ENCODE peak calls at places on chromosomes 16 and 17, in five cellular contexts. P is small intestine, C is heart right ventricle, Q is stomach, N is coronary artery. K is an unnamed sample.

GRCh38 chr17:66633322-66633965 is 201.5 kb upstream of the CACNG5 start:
- DNase-seq in P (peak; percentile 27), C (no peak), Q (no peak), N (no peak), K (peak; percentile 7)

GRCh38 chr16:84617068-84617630 is 729 bp downstream of the COTL1 start:
- DNase-seq in P (peak; percentile 48), C (no peak), Q (peak; percentile 45), N (no peak), K (no peak)

GRCh38 chr17:50055426-50056216 is at the start of gene ITGA3:
- DNase-seq in P (peak; percentile 84), C (peak; percentile 75), Q (peak; percentile 89), N (peak; percentile 92), K (peak; percentile 87)

GRCh38 chr17:7479389-7480192 is at the start of gene ZBTB4:
- DNase-seq in P (peak; percentile 49), C (peak; percentile 59), Q (peak; percentile 65), N (peak; percentile 83), K (peak; percentile 49)

GRCh38 chr16:28494141-28494851 is at the start of gene APOBR:
- DNase-seq in P (peak; percentile 77), C (peak; percentile 49), Q (peak; percentile 58), N (no peak), K (no peak)

GRCh38 chr17:79563237-79564013 is 47.4 kb downstream of the RBFOX3 start:
- DNase-seq in P (no peak), C (no peak), Q (no peak), N (no peak), K (peak; percentile 10)

GRCh38 chr17:63698381-63698885 is 1.5 kb downstream of the LIMD2 start:
- DNase-seq in P (no peak), C (no peak), Q (peak; percentile 30), N (peak; percentile 74), K (no peak)

GRCh38 chr17:69415431-69415830 is 934 bp downstream of the MAP2K6 start:
- DNase-seq in P (no peak), C (no peak), Q (no peak), N (no peak), K (no peak)

GRCh38 chr17:77778636-77779524 is 179.6 kb upstream of the TNRC6C start:
- DNase-seq in P (no peak), C (peak; percentile 83), Q (peak; percentile 34), N (peak; percentile 96), K (no peak)

GRCh38 chr17:65850486-65850885 is 289.0 kb upstream of the AXIN2 start:
- DNase-seq in P (no peak), C (no peak), Q (no peak), N (no peak), K (peak; percentile 19)

GRCh38 chr16:2946649-2947048 is 17.4 kb upstream of the KREMEN2 start:
- DNase-seq in P (no peak), C (no peak), Q (no peak), N (no peak), K (no peak)

GRCh38 chr17:10652984-10653680 is 4.0 kb downstream of the MYH3 start:
- DNase-seq in P (no peak), C (no peak), Q (no peak), N (no peak), K (peak; percentile 21)

GRCh38 chr16:82990155-82990554 is 363.4 kb downstream of the CDH13 start:
- DNase-seq in P (no peak), C (no peak), Q (no peak), N (no peak), K (no peak)

GRCh38 chr17:74549343-74549742 is 3.4 kb upstream of the CD300C start:
- DNase-seq in P (no peak), C (no peak), Q (no peak), N (no peak), K (no peak)

GRCh38 chr16:59907671-59908070 is 1173.6 kb upstream of the GOT2 start:
- DNase-seq in P (no peak), C (no peak), Q (no peak), N (no peak), K (peak; percentile 30)

GRCh38 chr16:27326738-27327585 is 13.2 kb downstream of the IL4R start:
- DNase-seq in P (peak; percentile 60), C (peak; percentile 73), Q (peak; percentile 71), N (peak; percentile 96), K (peak; percentile 84)

GRCh38 chr16:64365448-64365858 is 756.4 kb downstream of the CDH11 start:
- DNase-seq in P (no peak), C (no peak), Q (no peak), N (no peak), K (no peak)

GRCh38 chr17:52604105-52604504 is 445.6 kb upstream of the CA10 start:
- DNase-seq in P (peak; percentile 13), C (no peak), Q (no peak), N (no peak), K (no peak)

GRCh38 chr17:3870871-3871306 is 22.0 kb downstream of the CAMKK1 start:
- DNase-seq in P (peak; percentile 48), C (no peak), Q (peak; percentile 50), N (no peak), K (peak; percentile 70)

GRCh38 chr17:33686171-33686570 is 393.1 kb upstream of the ASIC2 start:
- DNase-seq in P (peak; percentile 2), C (no peak), Q (no peak), N (no peak), K (no peak)

GRCh38 chr16:64416232-64417010 is 705.4 kb downstream of the CDH11 start:
- DNase-seq in P (peak; percentile 17), C (no peak), Q (no peak), N (no peak), K (no peak)

GRCh38 chr17:50621562-50621961 is 13.1 kb upstream of the ABCC3 start:
- DNase-seq in P (no peak), C (no peak), Q (no peak), N (no peak), K (peak; percentile 33)

GRCh38 chr17:57599271-57600045 is 145.6 kb downstream of the CCDC182 start:
- DNase-seq in P (no peak), C (no peak), Q (no peak), N (no peak), K (no peak)

GRCh38 chr17:48545539-48545938 is 630 bp upstream of the HOXB2 start:
- DNase-seq in P (no peak), C (no peak), Q (no peak), N (no peak), K (no peak)

GRCh38 chr16:91484-91883 is 13.5 kb downstream of the MPG start:
- DNase-seq in P (no peak), C (peak; percentile 68), Q (peak; percentile 48), N (no peak), K (peak; percentile 45)

GRCh38 chr17:32971171-32971570 is 20.5 kb upstream of the SPACA3 start:
- DNase-seq in P (peak; percentile 48), C (no peak), Q (peak; percentile 42), N (no peak), K (peak; percentile 54)

GRCh38 chr16:3274490-3274889 is 8.8 kb upstream of the ZNF263 start:
- DNase-seq in P (no peak), C (no peak), Q (no peak), N (no peak), K (peak; percentile 32)

GRCh38 chr16:16019488-16019887 is 70.1 kb downstream of the ABCC1 start:
- DNase-seq in P (no peak), C (no peak), Q (no peak), N (peak; percentile 79), K (no peak)

GRCh38 chr17:9771465-9771864 is 19.9 kb downstream of the DHRS7C start:
- DNase-seq in P (no peak), C (no peak), Q (no peak), N (peak; percentile 67), K (no peak)

GRCh38 chr16:72500545-72500944 is 328.6 kb upstream of the PMFBP1 start:
- DNase-seq in P (no peak), C (no peak), Q (no peak), N (no peak), K (no peak)

GRCh38 chr16:72502654-72503005 is 330.7 kb upstream of the PMFBP1 start:
- DNase-seq in P (no peak), C (no peak), Q (no peak), N (no peak), K (no peak)

DNA sequence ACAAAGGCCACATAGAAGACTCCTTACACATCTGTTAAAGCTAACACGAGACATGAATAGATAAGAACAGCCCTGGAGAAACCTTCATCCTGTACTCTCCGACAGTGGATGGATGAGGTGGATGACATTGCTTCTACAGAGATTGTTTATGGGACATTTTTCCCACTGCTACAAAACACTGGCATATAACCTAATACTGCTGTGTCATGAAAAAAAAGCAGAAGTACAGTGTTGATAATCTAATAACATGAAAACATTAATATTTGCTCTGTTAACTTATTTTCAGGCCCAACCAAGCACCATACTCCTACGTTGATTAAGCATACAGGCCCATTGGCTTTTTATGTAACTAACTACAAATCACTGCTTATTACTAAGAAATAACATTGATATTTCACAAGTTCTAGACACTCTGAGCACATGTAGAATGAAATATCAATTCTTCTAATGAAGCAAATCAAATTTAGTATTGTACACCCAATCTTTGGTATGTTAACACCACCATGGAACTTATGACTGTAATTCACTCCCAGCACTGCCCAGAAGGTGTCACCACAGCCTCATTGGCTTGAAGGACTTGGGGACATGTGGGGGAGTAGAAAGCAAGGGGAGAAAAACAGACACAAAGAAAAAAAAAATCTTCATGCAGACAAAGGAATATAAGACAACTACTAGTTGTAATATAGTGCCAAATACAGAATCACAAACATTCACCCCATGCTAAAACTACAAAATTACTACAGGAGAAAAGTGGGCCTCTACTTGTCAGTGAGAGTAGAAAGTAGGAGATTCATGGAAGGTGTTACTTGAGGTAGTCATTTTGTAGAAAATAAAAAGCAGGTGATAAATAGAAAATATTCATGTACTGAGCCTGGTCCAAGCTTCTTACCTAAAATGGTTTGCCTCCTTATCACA is 330.0 kb upstream of the PMFBP1 start:
- DNase-seq in P (peak; percentile 57), C (peak; percentile 16), Q (peak; percentile 45), N (no peak), K (peak; percentile 88)
- H3K4me3 ChIP-seq in P (no peak overlapping the region), C (no peak overlapping the region), Q (no peak overlapping the region), N (no peak overlapping the region), K (no peak overlapping the region)

GRCh38 chr16:56999409-57000270 is 10.3 kb downstream of the NLRC5 start:
- DNase-seq in P (no peak), C (no peak), Q (peak; percentile 43), N (no peak), K (no peak)
- H3K4me3 ChIP-seq in P (no peak overlapping the region), C (no peak overlapping the region), Q (no peak overlapping the region), N (no peak overlapping the region), K (no peak overlapping the region)

GRCh38 chr17:60902399-60902798 is 224.7 kb downstream of the BCAS3 start:
- DNase-seq in P (no peak), C (no peak), Q (no peak), N (no peak), K (no peak)
- H3K4me3 ChIP-seq in P (no peak overlapping the region), C (no peak overlapping the region), Q (no peak overlapping the region), N (peak overlapping the region; percentile 53), K (no peak overlapping the region)

DNA sequence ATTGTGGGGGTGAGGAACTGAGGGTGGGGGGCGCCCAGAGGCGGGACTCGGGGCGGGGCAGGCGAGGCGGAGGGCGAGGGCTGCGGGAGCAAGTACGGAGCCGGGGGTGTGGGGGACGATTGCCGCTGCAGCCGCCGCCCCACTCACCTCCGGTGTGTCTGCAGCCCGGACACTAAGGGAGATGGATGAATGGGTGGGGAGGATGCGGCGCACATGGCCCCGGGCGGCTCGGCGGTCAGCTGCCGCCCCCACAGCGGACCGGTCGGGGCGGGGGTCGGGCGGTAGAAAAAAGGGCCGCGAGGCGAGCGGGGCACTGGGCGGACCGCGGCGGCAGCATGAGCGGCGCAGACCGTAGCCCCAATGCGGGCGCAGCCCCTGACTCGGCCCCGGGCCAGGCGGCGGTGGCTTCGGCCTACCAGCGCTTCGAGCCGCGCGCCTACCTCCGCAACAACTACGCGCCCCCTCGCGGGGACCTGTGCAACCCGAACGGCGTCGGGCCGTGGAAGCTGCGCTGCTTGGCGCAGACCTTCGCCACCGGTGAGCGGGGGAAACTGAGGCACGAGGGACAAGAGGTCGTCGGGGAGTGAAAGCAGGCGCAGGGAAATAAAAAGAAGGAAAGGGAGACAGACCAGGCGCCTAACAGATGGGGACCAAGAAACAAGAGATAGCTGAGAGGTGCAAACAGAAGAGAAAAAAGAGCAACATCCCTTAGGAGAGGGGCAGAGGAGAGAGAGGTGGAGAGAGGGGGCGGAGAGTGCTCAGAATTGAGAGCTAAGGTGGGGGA is at the start of gene PNMT:
- DNase-seq in P (peak; percentile 66), C (peak; percentile 68), Q (peak; percentile 83), N (no peak), K (peak; percentile 88)
- H3K4me3 ChIP-seq in P (peak within 1 kb of the TSS; percentile 30), C (peak within 1 kb of the TSS; percentile 24), Q (peak within 1 kb of the TSS; percentile 55), N (peak within 1 kb of the TSS; percentile 70), K (peak within 1 kb of the TSS; percentile 36)